ENCODE peak calls at places on chromosomes 3 and 15, in six cellular contexts. W is fibroblast of pulmonary artery; P is CD8-positive, alpha-beta T cell; U is endothelial cell of umbilical vein; E is adipocyte; L is sigmoid colon. C is an unnamed sample.

GRCh38 chr3:7015683-7016440 is 154.9 kb downstream of the GRM7 start:
- DNase-seq in W (no peak), P (no peak), U (no peak), E (no peak), L (no peak), C (no peak)

GRCh38 chr3:124117486-124117885 is 125.6 kb upstream of the ROPN1 start:
- DNase-seq in W (peak), P (no peak), U (peak), E (peak), L (no peak), C (peak)

GRCh38 chr15:53837263-53837662 is 77.8 kb upstream of the WDR72 start:
- DNase-seq in W (no peak), P (no peak), U (no peak), E (no peak), L (no peak), C (no peak)

GRCh38 chr15:28989239-28989830 is 103.6 kb downstream of the APBA2 start:
- DNase-seq in W (no peak), P (no peak), U (no peak), E (no peak), L (no peak), C (no peak)

GRCh38 chr15:66931768-66932633 is 133.4 kb upstream of the SMAD3 start:
- DNase-seq in W (peak), P (no peak), U (peak), E (peak), L (peak), C (peak)

GRCh38 chr3:98823791-98824190 is 60.7 kb downstream of the ST3GAL6 start:
- DNase-seq in W (no peak), P (no peak), U (no peak), E (no peak), L (no peak), C (no peak)

GRCh38 chr3:66938338-66938963 is 59.7 kb upstream of the KBTBD8 start:
- DNase-seq in W (peak), P (no peak), U (peak), E (peak), L (no peak), C (peak)

GRCh38 chr3:9826815-9827574 is 16.8 kb downstream of the RPUSD3 start:
- DNase-seq in W (peak), P (no peak), U (no peak), E (peak), L (peak), C (no peak)

GRCh38 chr3:33807190-33807589 is 8.8 kb downstream of the PDCD6IP start:
- DNase-seq in W (peak), P (no peak), U (peak), E (no peak), L (no peak), C (no peak)

GRCh38 chr3:33915796-33916589 is 117.6 kb downstream of the PDCD6IP start:
- DNase-seq in W (peak), P (no peak), U (no peak), E (peak), L (no peak), C (no peak)

GRCh38 chr15:27645672-27646071 is 453.4 kb downstream of the OCA2 start:
- DNase-seq in W (no peak), P (no peak), U (no peak), E (no peak), L (no peak), C (no peak)

GRCh38 chr3:63900459-63900858 is 11.7 kb downstream of the SCAANT1 start:
- DNase-seq in W (peak), P (no peak), U (peak), E (no peak), L (no peak), C (no peak)

GRCh38 chr3:20326537-20326936 is 140.5 kb upstream of the SGO1 start:
- DNase-seq in W (no peak), P (no peak), U (no peak), E (peak), L (no peak), C (no peak)
- H3K4me3 ChIP-seq in W (no peak), P (no peak), U (no peak), E (no peak), L (no peak), C (no peak)

DNA sequence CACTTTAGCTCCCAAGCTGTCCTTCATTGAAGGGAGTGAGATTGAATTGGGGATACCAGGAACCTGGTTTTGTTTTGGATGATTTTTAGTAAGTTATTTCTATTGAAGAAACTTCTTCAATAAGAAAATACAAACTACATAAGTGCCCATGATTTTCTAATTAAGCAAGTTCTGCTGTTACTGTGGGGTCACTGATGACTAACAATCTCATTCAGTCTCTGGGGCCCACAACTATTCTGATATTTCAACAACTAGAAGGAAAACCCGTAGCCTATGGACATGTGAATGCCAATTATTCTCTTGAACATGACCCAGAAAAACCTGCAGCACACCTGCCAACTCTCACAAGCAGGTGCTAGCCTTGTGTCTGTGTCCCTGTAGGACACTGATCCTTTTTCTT is 184.6 kb downstream of the DCLK3 start:
- DNase-seq in W (no peak), P (no peak), U (no peak), E (peak), L (no peak), C (peak)
- H3K4me3 ChIP-seq in W (no peak), P (no peak), U (no peak), E (no peak), L (no peak), C (no peak)

GRCh38 chr3:183526838-183527420 is 28.6 kb downstream of the KLHL6 start:
- DNase-seq in W (no peak), P (no peak), U (peak), E (no peak), L (no peak), C (no peak)
- H3K4me3 ChIP-seq in W (no peak), P (no peak), U (no peak), E (no peak), L (no peak), C (no peak)

GRCh38 chr3:45568848-45569247 is 25.7 kb upstream of the LIMD1 start:
- DNase-seq in W (no peak), P (no peak), U (no peak), E (no peak), L (no peak), C (no peak)
- H3K4me3 ChIP-seq in W (no peak), P (no peak), U (no peak), E (no peak), L (no peak), C (no peak)

GRCh38 chr15:99100245-99101173 is 4.4 kb upstream of the SYNM start:
- DNase-seq in W (peak), P (peak), U (peak), E (peak), L (peak), C (peak)
- H3K4me3 ChIP-seq in W (peak), P (no peak), U (peak), E (peak), L (peak), C (peak)

DNA sequence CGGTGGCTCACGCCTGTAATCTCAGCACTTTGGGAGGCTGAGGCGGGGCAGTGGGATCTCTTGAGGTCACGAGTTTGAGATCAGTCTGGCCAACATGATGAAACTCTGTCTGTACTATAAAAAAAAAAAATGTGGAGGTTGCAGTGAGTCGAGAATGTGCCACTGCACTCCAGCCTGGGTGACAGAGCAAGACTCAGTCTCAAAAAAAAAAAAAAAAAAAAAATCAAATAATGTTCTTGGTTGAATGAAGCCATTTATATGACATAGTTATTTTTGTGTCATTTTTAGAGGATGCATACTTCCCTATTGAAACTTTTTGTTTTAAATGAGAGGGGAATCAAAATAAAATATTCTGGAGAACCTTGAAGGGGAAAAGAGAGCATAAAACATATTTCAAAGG is 3.1 kb downstream of the HMCES start:
- DNase-seq in W (no peak), P (no peak), U (no peak), E (no peak), L (no peak), C (no peak)
- H3K4me3 ChIP-seq in W (no peak), P (no peak), U (no peak), E (no peak), L (no peak), C (no peak)

GRCh38 chr3:126036056-126036549 is 47.8 kb downstream of the SLC41A3 start:
- DNase-seq in W (no peak), P (peak), U (no peak), E (no peak), L (peak), C (no peak)
- H3K4me3 ChIP-seq in W (no peak), P (no peak), U (no peak), E (no peak), L (no peak), C (no peak)

DNA sequence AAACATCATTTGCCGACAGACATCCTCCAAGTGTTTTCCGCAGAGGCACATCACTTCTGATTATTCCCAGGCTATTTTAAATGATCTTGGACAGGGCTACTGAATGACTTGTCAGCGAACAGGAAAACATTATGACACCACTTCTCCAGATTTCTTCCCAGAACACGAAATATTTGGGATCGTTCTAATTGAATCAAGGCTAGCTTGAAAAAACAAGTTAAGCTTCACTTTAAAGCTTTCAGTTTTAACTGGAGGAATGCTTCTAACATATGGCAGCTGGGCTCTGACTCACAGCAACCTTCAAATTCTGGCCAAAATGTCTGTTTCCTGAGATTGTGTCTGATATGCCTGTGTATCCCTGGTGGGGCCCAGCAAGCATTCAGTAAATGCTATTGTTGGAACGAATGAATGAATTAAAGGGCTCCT is 127.0 kb upstream of the ICE2 start:
- DNase-seq in W (peak), P (no peak), U (peak), E (peak), L (no peak), C (peak)
- H3K4me3 ChIP-seq in W (peak), P (no peak), U (peak), E (peak), L (no peak), C (peak)

GRCh38 chr3:52327486-52328290 is 11.6 kb downstream of the DNAH1 start:
- DNase-seq in W (no peak), P (no peak), U (no peak), E (no peak), L (no peak), C (no peak)
- H3K4me3 ChIP-seq in W (no peak), P (no peak), U (no peak), E (no peak), L (no peak), C (no peak)

GRCh38 chr3:39207361-39208192 is 15.2 kb upstream of the XIRP1 start:
- DNase-seq in W (no peak), P (no peak), U (peak), E (no peak), L (no peak), C (no peak)
- H3K4me3 ChIP-seq in W (no peak), P (no peak), U (no peak), E (no peak), L (no peak), C (no peak)